ENCODE peak calls at places on chromosomes 2 and 18, in nine cellular contexts. Z is CD4-positive, CD25-positive, alpha-beta regulatory T cell; I is Caco-2; X is neural progenitor cell; Q is keratinocyte; G is Peyer's patch; C is adrenal gland; N is uterus; K is fibroblast of lung. U is an unnamed sample.
A peak's percentile ranks its signal among the peaks of the same experiment; 100 is the strongest.

GRCh38 chr2:209579236-209579749 is 155.4 kb downstream of the MAP2 start:
- DNase-seq in Q (no peak), C (no peak), G (no peak), I (no peak), N (no peak), K (peak; percentile 34), X (peak; percentile 66), Z (no peak), U (peak; percentile 21)

GRCh38 chr2:100852999-100853908 is 33.3 kb downstream of the NPAS2 start:
- DNase-seq in K (peak; percentile 56), Q (no peak), C (no peak), N (no peak), Z (no peak), G (no peak), I (no peak), X (no peak), U (no peak)

GRCh38 chr2:179558010-179558911 is 293.6 kb upstream of the SESTD1 start:
- DNase-seq in C (no peak), K (no peak), N (no peak), G (no peak), Q (no peak), X (peak; percentile 6), I (no peak), Z (no peak), U (peak; percentile 99)

GRCh38 chr2:235195921-235196320 is 244.1 kb downstream of the SH3BP4 start:
- DNase-seq in Q (no peak), K (no peak), I (no peak), G (no peak), C (no peak), Z (no peak), X (no peak), N (no peak), U (no peak)

GRCh38 chr2:144515694-144516416 is 4.1 kb downstream of the ZEB2 start:
- DNase-seq in Z (no peak), I (no peak), Q (no peak), X (peak; percentile 66), G (peak; percentile 66), N (peak; percentile 51), C (peak; percentile 58), K (peak; percentile 75), U (no peak)

GRCh38 chr2:204315236-204315662 is 230.0 kb upstream of the PARD3B start:
- DNase-seq in Q (no peak), N (no peak), I (peak; percentile 55), G (no peak), X (no peak), K (peak; percentile 31), Z (no peak), C (peak; percentile 52), U (no peak)

GRCh38 chr2:223469270-223470057 is 132.7 kb downstream of the SCG2 start:
- DNase-seq in C (peak; percentile 29), G (no peak), I (no peak), Q (no peak), X (no peak), N (peak; percentile 67), K (peak; percentile 81), Z (no peak), U (no peak)

GRCh38 chr2:26563686-26564085 is 77.5 kb downstream of the CIB4 start:
- DNase-seq in K (no peak), I (no peak), G (no peak), X (no peak), N (no peak), Z (no peak), Q (no peak), C (no peak), U (peak; percentile 1)

GRCh38 chr2:101234169-101234938 is 18.3 kb upstream of the CNOT11 start:
- DNase-seq in X (no peak), G (no peak), I (no peak), Q (no peak), K (no peak), N (no peak), C (no peak), Z (no peak), U (no peak)

DNA sequence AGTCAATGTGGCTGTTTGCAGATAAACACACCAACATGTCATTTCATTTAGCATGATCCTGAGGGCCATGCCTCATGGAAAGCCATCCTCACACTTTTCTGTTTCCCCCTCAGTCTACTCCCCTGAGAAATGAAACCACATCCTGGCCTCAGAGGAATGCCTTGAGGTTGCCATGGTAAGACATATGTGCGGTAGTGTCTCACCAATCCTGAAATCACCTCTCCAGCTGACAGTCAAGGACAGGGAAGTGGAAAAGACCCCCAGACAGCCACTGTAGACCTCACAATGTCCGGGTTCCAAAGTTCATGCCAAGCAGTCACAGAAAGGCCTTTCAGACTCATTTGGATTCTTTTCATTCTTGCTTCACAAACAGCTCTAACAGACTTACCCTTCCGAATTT is 175.2 kb upstream of the PKDCC start:
- DNase-seq in I (no peak), G (no peak), Z (no peak), X (no peak), K (no peak), N (no peak), Q (no peak), C (no peak), U (no peak)
- H3K27me3 ChIP-seq in I (no peaks in the 10 kb centered on the region), G (no peaks in the 10 kb centered on the region), Z (peaks cover 4% of the 10 kb centered on the region), X (no peaks in the 10 kb centered on the region), K (no peaks in the 10 kb centered on the region), N (no peaks in the 10 kb centered on the region), Q (no peaks in the 10 kb centered on the region), C (no peaks in the 10 kb centered on the region), U (no peaks in the 10 kb centered on the region)

DNA sequence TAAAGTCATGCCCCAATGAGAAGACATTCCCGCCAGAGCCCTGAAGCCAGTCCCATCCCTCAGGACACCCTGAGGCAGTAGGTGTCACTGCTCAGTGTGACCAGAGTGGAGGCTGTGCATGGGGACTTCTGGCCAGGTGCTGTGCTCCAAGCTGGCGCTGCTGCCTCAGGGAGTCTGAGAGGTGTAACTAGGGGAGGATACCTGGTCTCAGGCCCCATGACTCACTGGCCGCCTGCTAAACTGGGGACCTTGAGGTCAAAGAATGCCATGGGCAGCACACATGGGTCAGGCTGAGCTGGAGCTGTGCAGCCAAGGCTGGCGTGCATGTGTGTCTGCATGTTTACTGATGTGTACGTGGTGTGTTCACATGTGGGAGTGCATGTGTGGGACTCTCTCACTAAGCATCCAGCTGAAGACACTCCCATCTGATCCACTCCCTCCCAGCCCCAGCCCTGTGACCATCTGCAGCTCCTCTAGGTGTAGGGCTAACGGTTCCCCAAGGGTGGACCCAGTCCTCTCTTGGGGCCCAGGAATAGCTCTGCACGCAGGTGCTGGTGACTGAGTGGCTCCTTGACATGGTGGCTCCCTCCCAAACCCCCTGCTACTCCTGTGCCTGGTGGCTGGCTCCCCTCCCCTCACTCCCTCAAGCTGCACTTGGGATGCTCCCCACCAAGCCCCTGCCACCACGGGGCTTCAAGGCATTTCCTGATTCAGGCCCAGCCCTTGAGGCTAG is 16.5 kb downstream of the HS6ST1 start:
- DNase-seq in Z (no peak), X (no peak), I (no peak), K (no peak), N (no peak), C (no peak), G (no peak), Q (no peak), U (no peak)
- H3K4me1 ChIP-seq in Z (no peaks in the 10 kb centered on the region), X (peaks cover 25% of the 10 kb centered on the region), I (peaks cover 8% of the 10 kb centered on the region), K (peaks cover 44% of the 10 kb centered on the region), N (no peaks in the 10 kb centered on the region), C (peaks cover 74% of the 10 kb centered on the region), G (peaks cover 5% of the 10 kb centered on the region), Q (peaks cover 47% of the 10 kb centered on the region), U (peaks cover 12% of the 10 kb centered on the region)

GRCh38 chr2:134002921-134003320 is 251.0 kb upstream of the MGAT5 start:
- DNase-seq in C (no peak), X (no peak), K (no peak), Q (no peak), I (no peak), G (no peak), N (no peak), Z (no peak), U (no peak)
- H3K9me3 ChIP-seq in C (no peaks in the 10 kb centered on the region), X (no peaks in the 10 kb centered on the region), K (no peaks in the 10 kb centered on the region), Q (no peaks in the 10 kb centered on the region), I (no peaks in the 10 kb centered on the region), G (no peaks in the 10 kb centered on the region), N (no peaks in the 10 kb centered on the region), Z (no peaks in the 10 kb centered on the region), U (no peaks in the 10 kb centered on the region)

GRCh38 chr18:34977787-34978532 is 63.3 kb upstream of the MAPRE2 start:
- DNase-seq in N (no peak), Q (no peak), C (peak; percentile 48), X (peak; percentile 62), G (peak; percentile 85), Z (peak; percentile 27), I (peak; percentile 44), K (peak; percentile 20), U (peak; percentile 69)

GRCh38 chr18:34976899-34977786 is 64.1 kb upstream of the MAPRE2 start:
- DNase-seq in Q (no peak), N (peak; percentile 49), K (peak; percentile 29), C (peak; percentile 82), I (peak; percentile 62), X (peak; percentile 78), G (peak; percentile 95), Z (peak; percentile 55), U (peak; percentile 65)

GRCh38 chr18:34976534-34976898 is 64.7 kb upstream of the MAPRE2 start:
- DNase-seq in X (no peak), Q (no peak), C (no peak), Z (no peak), N (no peak), K (no peak), G (no peak), I (no peak), U (no peak)

GRCh38 chr18:34978533-34978893 is 62.7 kb upstream of the MAPRE2 start:
- DNase-seq in Q (no peak), X (no peak), Z (no peak), N (no peak), K (no peak), C (no peak), I (no peak), G (no peak), U (no peak)

DNA sequence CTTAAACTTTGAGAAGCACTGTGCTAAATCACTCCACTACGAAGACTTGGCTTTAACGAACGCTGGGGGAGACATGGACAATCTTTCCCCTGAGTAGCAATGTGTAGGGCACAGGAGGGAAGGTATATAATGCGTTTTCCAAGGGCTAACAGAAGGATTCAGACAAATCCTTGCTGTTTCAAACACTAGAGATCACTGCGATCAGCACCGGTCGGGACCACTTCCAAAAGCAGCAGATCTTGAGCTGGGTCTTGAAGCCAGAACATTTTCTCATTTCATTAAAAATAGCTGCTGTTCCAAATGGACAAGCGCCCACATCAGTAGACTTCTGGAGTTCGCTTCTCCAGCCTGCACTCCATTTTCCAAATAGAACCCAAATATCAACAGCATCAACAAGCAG is 65.1 kb upstream of the MAPRE2 start:
- DNase-seq in G (no peak), X (peak; percentile 14), I (no peak), Q (no peak), Z (no peak), C (no peak), K (no peak), N (no peak), U (no peak)
- H3K27me3 ChIP-seq in G (no peaks in the 10 kb centered on the region), X (peaks cover 100% of the 10 kb centered on the region), I (no peaks in the 10 kb centered on the region), Q (peaks cover 39% of the 10 kb centered on the region), Z (peaks cover 30% of the 10 kb centered on the region), C (no peaks in the 10 kb centered on the region), K (peaks cover 16% of the 10 kb centered on the region), N (no peaks in the 10 kb centered on the region), U (peaks cover 3% of the 10 kb centered on the region)

U was measured in HAP-1.